ENCODE peak calls at places on chromosome 15, in four cellular contexts. N, K, P and S are unnamed samples.

GRCh38 chr15:101807345-101807945 is 4.1 kb downstream of the OR4F6 start:
- DNase-seq in P (no peak), K (no peak), N (no peak), S (no peak)

GRCh38 chr15:70269331-70269911 is 171.7 kb upstream of the TLE3 start:
- DNase-seq in N (no peak), K (no peak), P (no peak), S (no peak)

GRCh38 chr15:27897481-27897880 is 201.6 kb downstream of the OCA2 start:
- DNase-seq in N (no peak), K (no peak), P (no peak), S (no peak)

GRCh38 chr15:96171842-96172241 is 158.7 kb upstream of the NR2F2 start:
- DNase-seq in N (no peak), K (no peak), P (peak; percentile 55), S (no peak)

GRCh38 chr15:100727291-100727851 is 125.0 kb downstream of the ASB7 start:
- DNase-seq in K (no peak), P (peak; percentile 40), N (no peak), S (peak; percentile 77)

GRCh38 chr15:76378691-76379090 is 42.1 kb downstream of the ISL2 start:
- DNase-seq in K (no peak), P (no peak), N (no peak), S (no peak)

GRCh38 chr15:67185621-67186225 is 68.7 kb downstream of the AAGAB start:
- DNase-seq in K (no peak), N (peak; percentile 54), P (no peak), S (no peak)

GRCh38 chr15:100721758-100722550 is 119.6 kb downstream of the ASB7 start:
- DNase-seq in K (no peak), N (peak; percentile 73), P (peak; percentile 89), S (peak; percentile 81)

GRCh38 chr15:44501768-44502366 is 35.1 kb upstream of the EIF3J start:
- DNase-seq in P (no peak), K (no peak), N (no peak), S (no peak)

GRCh38 chr15:98083203-98083910 is 122.9 kb downstream of the ARRDC4 start:
- DNase-seq in N (no peak), P (no peak), K (no peak), S (no peak)

GRCh38 chr15:26178821-26179220 is 315.7 kb upstream of the ATP10A start:
- DNase-seq in N (no peak), K (no peak), P (no peak), S (no peak)

GRCh38 chr15:26177816-26178215 is 314.7 kb upstream of the ATP10A start:
- DNase-seq in K (no peak), N (no peak), P (no peak), S (no peak)

GRCh38 chr15:26176831-26177230 is 313.7 kb upstream of the ATP10A start:
- DNase-seq in P (no peak), K (no peak), N (no peak), S (no peak)

DNA sequence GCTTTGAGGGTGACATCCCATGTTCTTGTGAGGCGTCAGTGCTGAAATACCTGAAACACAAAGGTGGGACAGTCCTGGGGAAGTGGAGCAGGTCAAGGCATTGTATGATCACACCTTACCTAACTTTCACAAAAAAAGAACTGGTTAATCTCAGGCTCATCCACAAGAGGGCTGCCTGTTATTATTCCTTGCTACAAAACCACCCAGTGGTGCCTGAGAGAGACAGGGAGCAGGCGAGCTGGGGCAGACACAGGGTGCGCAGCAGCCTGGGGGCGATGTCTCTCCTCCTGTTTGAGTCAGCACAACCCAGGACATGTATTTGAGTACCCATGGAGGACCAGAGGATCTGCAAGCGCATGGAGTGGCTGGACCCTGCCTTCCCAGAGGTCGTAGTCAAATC is 316.8 kb upstream of the ATP10A start:
- DNase-seq in K (peak; percentile 76), N (no peak), P (no peak), S (no peak)
- TF ChIP-seq CTCF in K (no peak), N (no peak), P (no peak), S (peak; percentile 16)

GRCh38 chr15:55562601-55563000 is 25.5 kb downstream of the PYGO1 start:
- DNase-seq in K (no peak), P (no peak), N (no peak), S (no peak)

GRCh38 chr15:55564347-55565145 is 23.6 kb downstream of the PYGO1 start:
- DNase-seq in N (no peak), P (no peak), K (peak; percentile 22), S (no peak)
- TF ChIP-seq CTCF in N (no peak), P (no peak), K (no peak), S (no peak)

GRCh38 chr15:65518633-65519285 is 1.3 kb upstream of the DPP8 start:
- DNase-seq in K (no peak), P (no peak), N (no peak), S (no peak)

GRCh38 chr15:65516997-65517865 is at the start of gene DPP8:
- DNase-seq in P (peak; percentile 98), K (peak; percentile 96), N (peak; percentile 94), S (peak; percentile 97)

GRCh38 chr15:65521355-65521754 is 3.9 kb upstream of the DPP8 start:
- DNase-seq in P (no peak), N (no peak), K (no peak), S (no peak)

GRCh38 chr15:65519781-65520299 is 2.4 kb upstream of the DPP8 start:
- DNase-seq in P (no peak), N (no peak), K (no peak), S (no peak)

DNA sequence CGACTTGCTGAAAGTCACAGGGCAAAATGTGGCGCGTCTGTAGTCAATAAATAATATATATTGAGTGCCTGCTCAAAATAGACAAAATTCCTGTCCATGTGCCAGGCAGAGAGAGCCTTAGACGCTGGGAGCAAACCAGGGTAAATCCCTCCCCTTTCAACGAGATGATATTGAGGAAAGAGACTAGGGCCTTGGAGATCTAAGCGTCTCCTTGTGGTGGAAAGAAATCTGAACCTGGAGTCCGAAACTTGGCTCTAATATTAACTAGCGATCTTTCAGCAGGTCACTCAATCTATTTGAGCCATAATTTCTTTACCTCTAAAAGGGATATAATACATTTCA is 348 bp upstream of the DPP8 start:
- DNase-seq in K (no peak), N (no peak), P (no peak), S (no peak)
- TF ChIP-seq CTCF in K (no peak), N (no peak), P (no peak), S (peak; percentile 1)

GRCh38 chr15:47496343-47497185 is 220.7 kb upstream of the SEMA6D start:
- DNase-seq in N (no peak), K (no peak), P (no peak), S (no peak)
- TF ChIP-seq CTCF in N (no peak), K (no peak), P (no peak), S (no peak)

DNA sequence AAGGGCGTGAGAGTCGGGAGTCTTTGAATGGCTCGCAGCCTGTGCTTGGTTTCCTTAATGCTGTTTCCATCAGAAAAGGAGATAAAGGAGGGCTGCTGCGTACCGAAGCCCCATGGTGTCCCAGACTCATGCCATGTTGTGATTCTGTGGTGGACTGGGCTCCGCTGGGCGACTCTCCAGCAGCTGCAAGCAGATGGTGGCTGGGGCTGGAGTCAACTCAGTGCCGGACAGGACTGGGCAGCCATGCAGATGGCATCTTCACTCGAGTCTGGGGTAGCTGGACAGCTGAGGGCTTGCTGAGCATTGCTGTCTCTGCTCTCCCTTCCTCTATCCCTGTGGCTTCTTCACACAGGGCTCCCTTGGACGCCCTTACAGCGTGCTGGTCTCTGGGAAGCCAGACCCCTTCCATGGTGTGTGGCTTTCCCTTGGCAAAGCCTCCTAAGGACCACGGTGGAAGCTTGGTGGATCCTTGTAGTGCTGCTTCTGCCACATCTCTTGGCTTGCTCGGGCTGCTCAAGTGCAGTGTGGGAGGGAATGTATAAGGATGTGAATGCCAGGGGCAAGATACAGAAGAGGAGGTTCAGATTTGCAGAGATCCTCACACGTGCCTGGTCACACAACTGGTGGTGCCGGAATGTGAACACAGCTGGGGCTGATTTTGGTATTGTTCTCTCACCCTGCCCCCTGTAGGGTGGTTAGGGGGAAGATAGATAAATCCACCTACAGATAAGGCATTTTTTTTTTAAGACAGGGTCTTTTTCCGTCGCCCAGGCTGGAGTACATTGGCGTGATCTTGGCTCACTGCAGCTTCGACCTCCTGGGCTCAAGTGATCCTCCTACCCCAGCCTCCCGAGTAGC is 9.0 kb downstream of the NIPA1 start:
- DNase-seq in K (no peak), N (no peak), P (no peak), S (no peak)
- TF ChIP-seq CTCF in K (no peak), N (no peak), P (no peak), S (no peak)

DNA sequence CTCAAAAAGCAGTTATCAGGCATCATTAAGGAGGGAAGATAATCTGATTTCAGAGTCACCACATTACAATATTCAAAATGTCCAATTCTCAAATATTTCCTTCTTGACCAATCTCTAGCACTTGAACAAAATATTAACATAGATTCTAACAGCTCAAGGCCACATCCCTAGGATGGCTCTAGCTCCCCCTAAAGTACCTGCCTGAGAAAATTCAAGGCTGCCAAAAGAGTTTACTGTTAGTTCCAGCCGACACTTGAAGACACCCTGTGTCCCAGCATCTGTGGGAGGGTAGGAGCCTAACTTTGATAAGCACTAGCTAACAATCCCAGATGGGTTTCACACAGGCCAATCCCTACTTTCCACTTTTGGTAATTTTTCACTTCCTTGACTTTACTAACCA is 10.4 kb downstream of the NSMCE3 start:
- DNase-seq in N (no peak), P (no peak), K (no peak), S (peak; percentile 32)
- TF ChIP-seq CTCF in N (no peak), P (no peak), K (no peak), S (no peak)

GRCh38 chr15:78714890-78715289 is 73.9 kb upstream of the CHRNB4 start:
- DNase-seq in K (no peak), P (no peak), N (no peak), S (no peak)

GRCh38 chr15:78708713-78709112 is 67.7 kb upstream of the CHRNB4 start:
- DNase-seq in K (no peak), P (no peak), N (no peak), S (no peak)

GRCh38 chr15:78711638-78712037 is 70.6 kb upstream of the CHRNB4 start:
- DNase-seq in P (no peak), N (no peak), K (no peak), S (no peak)

GRCh38 chr15:78712797-78713515 is 71.9 kb upstream of the CHRNB4 start:
- DNase-seq in N (no peak), P (no peak), K (no peak), S (no peak)

DNA sequence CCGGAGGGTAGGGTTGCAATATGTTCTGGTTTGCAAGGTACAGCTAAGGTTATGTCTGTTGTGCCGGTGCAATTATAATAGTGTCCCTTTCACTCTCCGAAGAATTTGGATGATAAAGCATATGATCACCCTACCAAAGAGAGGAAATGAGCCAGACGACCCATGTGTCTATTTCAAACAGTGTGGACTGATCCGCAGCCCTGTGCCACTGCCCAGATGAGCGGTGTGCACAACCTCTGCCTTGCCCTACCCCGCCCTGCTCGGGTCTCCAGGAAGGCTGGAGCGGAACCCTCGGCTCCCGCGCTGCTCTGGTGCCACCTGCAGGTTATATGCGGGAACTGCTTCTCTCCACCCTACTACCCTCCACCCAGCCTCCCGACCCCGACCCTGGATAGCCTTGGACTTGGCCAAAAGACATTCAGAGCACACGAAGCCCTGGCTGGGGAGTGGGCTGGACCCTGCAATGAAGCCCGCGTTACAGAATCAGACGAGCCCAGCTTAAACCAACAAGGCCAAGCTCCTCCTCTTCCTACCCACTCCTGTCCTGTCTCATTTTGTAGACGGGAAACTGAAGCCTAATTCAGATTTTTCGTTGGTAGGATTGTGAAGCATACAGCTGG is 68.4 kb upstream of the CHRNB4 start:
- DNase-seq in N (peak; percentile 61), K (peak; percentile 90), P (peak; percentile 81), S (peak; percentile 90)
- TF ChIP-seq CTCF in N (peak; percentile 85), K (peak; percentile 91), P (peak; percentile 82), S (peak; percentile 88)

DNA sequence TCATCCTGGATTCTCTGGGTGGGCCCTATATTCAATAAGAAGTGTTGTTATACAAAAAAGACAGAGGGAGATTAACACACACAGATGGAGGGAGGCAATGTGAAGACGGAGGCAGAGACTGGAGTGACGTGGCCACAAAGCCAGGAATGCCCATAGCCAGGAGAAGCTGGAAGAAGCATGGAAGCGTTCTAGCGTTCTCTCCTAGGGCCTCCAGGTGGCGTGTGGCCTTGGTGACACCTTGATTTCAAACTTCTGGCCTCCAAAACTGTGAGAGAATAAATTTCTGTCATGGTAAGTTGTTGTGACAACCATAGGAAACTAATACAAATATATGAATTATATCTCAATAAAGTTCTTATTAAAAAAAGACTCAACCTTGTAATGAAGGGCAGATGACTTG is 21.3 kb downstream of the THBS1 start:
- DNase-seq in K (peak; percentile 40), N (no peak), P (no peak), S (no peak)
- TF ChIP-seq CTCF in K (no peak), N (no peak), P (no peak), S (no peak)